ENCODE peak calls at places on chromosomes 12 and 14, in five cellular contexts. D is lung; S is CD4-positive, CD25-positive, alpha-beta regulatory T cell; J is CD8-positive, alpha-beta T cell; W is adipocyte. Y is an unnamed sample.

GRCh38 chr14:67557118-67557517 is 24.0 kb downstream of the PLEKHH1 start:
- DNase-seq in D (no peak), S (no peak), J (no peak), W (no peak), Y (no peak)

GRCh38 chr12:46154221-46154975 is 114.4 kb downstream of the SLC38A1 start:
- DNase-seq in D (no peak), S (no peak), J (no peak), W (peak; percentile 77), Y (no peak)

GRCh38 chr14:102501751-102502315 is 7.7 kb downstream of the ANKRD9 start:
- DNase-seq in D (no peak), S (no peak), J (no peak), W (no peak), Y (no peak)

GRCh38 chr12:19847294-19848059 is 408.2 kb downstream of the AEBP2 start:
- DNase-seq in D (no peak), S (no peak), J (no peak), W (peak; percentile 29), Y (peak; percentile 63)

GRCh38 chr14:82854851-82855250 is 1321.2 kb upstream of the SEL1L start:
- DNase-seq in D (no peak), S (no peak), J (no peak), W (no peak), Y (no peak)

GRCh38 chr14:53515264-53515663 is 362.1 kb upstream of the DDHD1 start:
- DNase-seq in D (no peak), S (no peak), J (no peak), W (peak; percentile 18), Y (no peak)

GRCh38 chr14:34750670-34751069 is 36.3 kb upstream of the CFL2 start:
- DNase-seq in D (no peak), S (no peak), J (no peak), W (peak; percentile 78), Y (no peak)

GRCh38 chr12:15788266-15789214 is 648 bp downstream of the EPS8 start:
- DNase-seq in D (peak; percentile 46), S (peak; percentile 11), J (no peak), W (peak; percentile 76), Y (no peak)

GRCh38 chr12:120321382-120322202 is 6.0 kb downstream of the PLA2G1B start:
- DNase-seq in D (no peak), S (no peak), J (no peak), W (no peak), Y (no peak)

GRCh38 chr14:76306131-76306530 is 69.8 kb upstream of the ESRRB start:
- DNase-seq in D (no peak), S (no peak), J (no peak), W (no peak), Y (no peak)

GRCh38 chr12:124098887-124099286 is 125.9 kb downstream of the ZNF664 start:
- DNase-seq in D (no peak), S (no peak), J (no peak), W (no peak), Y (no peak)

GRCh38 chr12:66321433-66321832 is 19.1 kb downstream of the HELB start:
- DNase-seq in D (no peak), S (no peak), J (no peak), W (no peak), Y (no peak)

GRCh38 chr14:24279301-24280186 is 8.1 kb upstream of the RABGGTA start:
- DNase-seq in D (no peak), S (peak; percentile 44), J (peak; percentile 66), W (no peak), Y (peak; percentile 70)

GRCh38 chr14:74892745-74893144 is 11.0 kb downstream of the DLST start:
- DNase-seq in D (no peak), S (no peak), J (no peak), W (no peak), Y (no peak)

GRCh38 chr12:51326762-51327439 is 2.9 kb upstream of the BIN2 start:
- DNase-seq in D (no peak), S (no peak), J (no peak), W (peak; percentile 69), Y (no peak)

GRCh38 chr12:102629262-102629888 is 149.0 kb upstream of the IGF1 start:
- DNase-seq in D (no peak), S (no peak), J (no peak), W (peak; percentile 19), Y (no peak)

GRCh38 chr14:39972704-39973103 is 540.5 kb upstream of the FBXO33 start:
- DNase-seq in D (no peak), S (no peak), J (no peak), W (no peak), Y (no peak)

GRCh38 chr14:101499080-101499479 is 62.2 kb upstream of the DIO3 start:
- DNase-seq in D (no peak), S (no peak), J (no peak), W (no peak), Y (peak; percentile 76)

GRCh38 chr14:23443411-23443812 is 8.0 kb upstream of the MYH7 start:
- DNase-seq in D (no peak), S (no peak), J (no peak), W (no peak), Y (no peak)

GRCh38 chr14:99757331-99758070 is 35.7 kb upstream of the EML1 start:
- DNase-seq in D (no peak), S (no peak), J (no peak), W (peak; percentile 91), Y (no peak)

GRCh38 chr14:34297786-34298520 is 164.1 kb downstream of the SPTSSA start:
- DNase-seq in D (no peak), S (no peak), J (no peak), W (no peak), Y (no peak)

GRCh38 chr12:92339198-92339821 is 193.7 kb upstream of the BTG1 start:
- DNase-seq in D (no peak), S (no peak), J (no peak), W (no peak), Y (no peak)

GRCh38 chr12:1533205-1533601 is 61.2 kb downstream of the FBXL14 start:
- DNase-seq in D (no peak), S (peak; percentile 39), J (peak; percentile 22), W (peak; percentile 42), Y (no peak)

GRCh38 chr12:69097619-69098368 is 141.6 kb upstream of the CPSF6 start:
- DNase-seq in D (no peak), S (no peak), J (no peak), W (peak; percentile 70), Y (no peak)

GRCh38 chr12:7995266-7995963 is 37.1 kb upstream of the FOXJ2 start:
- DNase-seq in D (peak; percentile 85), S (peak; percentile 82), J (peak; percentile 88), W (peak; percentile 93), Y (peak; percentile 85)

GRCh38 chr14:63473194-63473788 is 69.9 kb downstream of the PPP2R5E start:
- DNase-seq in D (no peak), S (no peak), J (no peak), W (peak; percentile 38), Y (no peak)

GRCh38 chr14:63474844-63475243 is 68.3 kb downstream of the PPP2R5E start:
- DNase-seq in D (no peak), S (no peak), J (no peak), W (no peak), Y (no peak)

GRCh38 chr14:63478437-63478852 is 64.7 kb downstream of the PPP2R5E start:
- DNase-seq in D (no peak), S (no peak), J (no peak), W (no peak), Y (no peak)

GRCh38 chr14:63478024-63478423 is 65.2 kb downstream of the PPP2R5E start:
- DNase-seq in D (no peak), S (peak; percentile 34), J (no peak), W (no peak), Y (no peak)

DNA sequence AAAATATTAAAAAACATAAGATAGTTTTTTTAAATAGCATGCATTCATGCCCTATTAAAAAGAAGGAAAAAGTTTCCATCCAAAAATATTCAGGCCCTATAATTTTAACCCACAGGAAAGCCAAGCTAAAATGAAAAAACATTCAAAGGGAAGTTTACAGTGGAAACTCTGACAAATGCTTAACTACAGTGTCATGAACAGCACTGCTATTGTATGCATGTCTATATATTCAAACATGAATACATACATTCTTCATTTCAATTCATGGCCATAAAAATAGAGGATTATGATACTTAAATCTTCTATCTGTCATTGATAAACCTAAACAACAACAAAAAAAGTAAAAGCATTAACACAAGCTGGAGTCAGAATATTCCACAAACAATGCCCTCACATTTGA is 67.4 kb downstream of the PPP2R5E start:
- DNase-seq in D (no peak), S (no peak), J (no peak), W (no peak), Y (no peak)
- H3K4me3 ChIP-seq in D (no peak overlapping the region), S (no peak overlapping the region), J (no peak overlapping the region), W (no peak overlapping the region), Y (no peak overlapping the region)

DNA sequence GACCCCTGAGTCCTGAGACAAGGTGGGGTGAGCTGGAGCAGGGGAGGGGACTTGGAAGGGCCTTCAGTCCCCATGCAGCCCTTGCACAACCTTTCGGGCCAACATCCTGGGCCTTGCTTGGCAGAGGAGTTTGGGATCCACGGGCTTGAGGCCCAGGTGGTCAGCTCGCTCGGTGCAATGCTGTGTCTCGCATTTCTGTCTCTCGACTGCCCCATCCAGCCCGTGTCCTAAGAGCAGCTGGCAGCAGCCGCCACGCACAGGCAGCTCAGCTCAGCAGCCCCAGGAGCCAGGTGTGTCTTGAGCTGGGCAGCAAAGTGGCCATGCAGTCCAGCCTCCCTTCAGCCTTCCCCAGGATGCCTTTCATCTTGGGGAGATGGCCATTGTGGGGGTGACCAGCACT is 10.8 kb downstream of the PACS2 start:
- DNase-seq in D (no peak), S (no peak), J (no peak), W (no peak), Y (peak; percentile 29)
- H3K4me1 ChIP-seq in D (peaks cover 32% of the 10 kb centered on the region), S (peaks cover 8% of the 10 kb centered on the region), J (peaks cover 9% of the 10 kb centered on the region), W (no peaks in the 10 kb centered on the region), Y (peaks cover 24% of the 10 kb centered on the region)

GRCh38 chr12:24770334-24770733 is 178.6 kb downstream of the BCAT1 start:
- DNase-seq in D (no peak), S (no peak), J (no peak), W (no peak), Y (no peak)

GRCh38 chr12:24764712-24765111 is 184.2 kb downstream of the BCAT1 start:
- DNase-seq in D (no peak), S (no peak), J (no peak), W (no peak), Y (no peak)

GRCh38 chr12:24769682-24770081 is 179.2 kb downstream of the BCAT1 start:
- DNase-seq in D (no peak), S (no peak), J (no peak), W (no peak), Y (no peak)

GRCh38 chr12:24768415-24768814 is 180.5 kb downstream of the BCAT1 start:
- DNase-seq in D (no peak), S (no peak), J (no peak), W (no peak), Y (no peak)

GRCh38 chr12:24767016-24767415 is 181.9 kb downstream of the BCAT1 start:
- DNase-seq in D (no peak), S (no peak), J (no peak), W (no peak), Y (no peak)
- H3K4me3 ChIP-seq in D (no peak overlapping the region), S (no peak overlapping the region), J (no peak overlapping the region), W (no peak overlapping the region), Y (no peak overlapping the region)

GRCh38 chr14:68599896-68600620 is 192.8 kb downstream of the ZFP36L1 start:
- DNase-seq in D (no peak), S (no peak), J (no peak), W (no peak), Y (no peak)

GRCh38 chr14:68604822-68605221 is 188.0 kb downstream of the ZFP36L1 start:
- DNase-seq in D (no peak), S (no peak), J (no peak), W (no peak), Y (no peak)

GRCh38 chr14:68604361-68604730 is 188.5 kb downstream of the ZFP36L1 start:
- DNase-seq in D (no peak), S (no peak), J (no peak), W (no peak), Y (no peak)

GRCh38 chr14:68603682-68604360 is 189.0 kb downstream of the ZFP36L1 start:
- DNase-seq in D (no peak), S (no peak), J (no peak), W (no peak), Y (no peak)

GRCh38 chr14:68602507-68602906 is 190.4 kb downstream of the ZFP36L1 start:
- DNase-seq in D (no peak), S (no peak), J (no peak), W (no peak), Y (no peak)
- H3K4me1 ChIP-seq in D (peaks cover 11% of the 10 kb centered on the region), S (no peaks in the 10 kb centered on the region), J (peaks cover 4% of the 10 kb centered on the region), W (peaks cover 35% of the 10 kb centered on the region), Y (peaks cover 7% of the 10 kb centered on the region)